ENCODE peak calls at places on chromosomes 5 and 9, in four cellular contexts. One of them, this sample, is unnamed.

GRCh38 chr9:18499987-18500386 is 26.0 kb downstream of the ADAMTSL1 start:
- DNase-seq in GM23338: no peak
- DNase-seq in PC-3: peak; percentile 55
- DNase-seq in GM23248: no peak
- DNase-seq in this sample: no peak

GRCh38 chr5:98307811-98308210 is 465.7 kb upstream of the RGMB start:
- DNase-seq in PC-3: peak; percentile 95
- DNase-seq in GM23248: peak; percentile 87
- DNase-seq in GM23338: no peak
- DNase-seq in this sample: no peak

GRCh38 chr9:88748566-88749238 is 213.7 kb downstream of the NXNL2 start:
- DNase-seq in GM23338: no peak
- DNase-seq in GM23248: peak; percentile 76
- DNase-seq in PC-3: no peak
- DNase-seq in this sample: no peak

GRCh38 chr9:129835860-129836223 is 584 bp downstream of the USP20 start:
- DNase-seq in GM23338: peak; percentile 52
- DNase-seq in PC-3: peak; percentile 14
- DNase-seq in GM23248: no peak
- DNase-seq in this sample: peak; percentile 51

GRCh38 chr9:135531096-135531495 is 9.9 kb downstream of the LCN1 start:
- DNase-seq in GM23248: no peak
- DNase-seq in GM23338: no peak
- DNase-seq in PC-3: no peak
- DNase-seq in this sample: no peak

GRCh38 chr9:99037768-99038167 is 67.1 kb upstream of the TGFBR1 start:
- DNase-seq in GM23338: no peak
- DNase-seq in PC-3: no peak
- DNase-seq in GM23248: peak; percentile 70
- DNase-seq in this sample: no peak

GRCh38 chr9:4382722-4383317 is 83.0 kb upstream of the GLIS3 start:
- DNase-seq in GM23248: peak; percentile 56
- DNase-seq in PC-3: peak; percentile 50
- DNase-seq in GM23338: peak; percentile 66
- DNase-seq in this sample: peak; percentile 43

GRCh38 chr9:126397056-126397455 is 70.4 kb downstream of the MVB12B start:
- DNase-seq in GM23248: no peak
- DNase-seq in GM23338: no peak
- DNase-seq in PC-3: no peak
- DNase-seq in this sample: peak; percentile 98

GRCh38 chr5:132497488-132497997 is 7.0 kb upstream of the IRF1 start:
- DNase-seq in GM23338: peak; percentile 35
- DNase-seq in GM23248: peak; percentile 97
- DNase-seq in PC-3: peak; percentile 86
- DNase-seq in this sample: no peak

GRCh38 chr5:73153513-73153912 is 19.5 kb upstream of the TMEM174 start:
- DNase-seq in GM23338: no peak
- DNase-seq in GM23248: no peak
- DNase-seq in PC-3: no peak
- DNase-seq in this sample: no peak

GRCh38 chr9:77864096-77864889 is 167.3 kb downstream of the GNAQ start:
- DNase-seq in PC-3: no peak
- DNase-seq in GM23248: no peak
- DNase-seq in GM23338: no peak
- DNase-seq in this sample: no peak

GRCh38 chr9:81634915-81635516 is 54.3 kb downstream of the TLE1 start:
- DNase-seq in GM23248: peak; percentile 50
- DNase-seq in PC-3: no peak
- DNase-seq in GM23338: no peak
- DNase-seq in this sample: no peak

GRCh38 chr5:2666081-2666480 is 85.4 kb downstream of the IRX2 start:
- DNase-seq in GM23248: no peak
- DNase-seq in GM23338: peak; percentile 20
- DNase-seq in PC-3: no peak
- DNase-seq in this sample: no peak

GRCh38 chr5:96195053-96195452 is 233.4 kb upstream of the ELL2 start:
- DNase-seq in PC-3: no peak
- DNase-seq in GM23338: no peak
- DNase-seq in GM23248: peak; percentile 67
- DNase-seq in this sample: no peak

GRCh38 chr5:134133995-134134541 is 19.6 kb downstream of the TCF7 start:
- DNase-seq in GM23338: no peak
- DNase-seq in PC-3: no peak
- DNase-seq in GM23248: no peak
- DNase-seq in this sample: no peak

GRCh38 chr9:130770679-130771442 is 64.2 kb upstream of the ABL1 start:
- DNase-seq in GM23338: peak; percentile 77
- DNase-seq in PC-3: peak; percentile 72
- DNase-seq in GM23248: peak; percentile 76
- DNase-seq in this sample: peak; percentile 35

GRCh38 chr5:38462972-38463633 is 93.3 kb downstream of the LIFR start:
- DNase-seq in PC-3: peak; percentile 88
- DNase-seq in GM23338: no peak
- DNase-seq in GM23248: peak; percentile 39
- DNase-seq in this sample: no peak

GRCh38 chr5:168404366-168404765 is 81.9 kb upstream of the RARS1 start:
- DNase-seq in PC-3: peak; percentile 17
- DNase-seq in GM23338: no peak
- DNase-seq in GM23248: peak; percentile 86
- DNase-seq in this sample: no peak

GRCh38 chr5:1322036-1322903 is 22.6 kb downstream of the CLPTM1L start:
- DNase-seq in GM23338: no peak
- DNase-seq in GM23248: no peak
- DNase-seq in PC-3: no peak
- DNase-seq in this sample: no peak

GRCh38 chr5:14503017-14503680 is 78.4 kb upstream of the OTULINL start:
- DNase-seq in PC-3: no peak
- DNase-seq in GM23338: no peak
- DNase-seq in GM23248: no peak
- DNase-seq in this sample: no peak

GRCh38 chr5:138874771-138875628 is at the start of gene LRRTM2:
- DNase-seq in GM23248: peak; percentile 92
- DNase-seq in PC-3: no peak
- DNase-seq in GM23338: no peak
- DNase-seq in this sample: no peak

GRCh38 chr9:96243798-96244197 is 58.2 kb downstream of the HSD17B3 start:
- DNase-seq in GM23338: no peak
- DNase-seq in GM23248: no peak
- DNase-seq in PC-3: no peak
- DNase-seq in this sample: no peak

GRCh38 chr9:21730899-21731298 is 71.5 kb upstream of the MTAP start:
- DNase-seq in GM23338: no peak
- DNase-seq in GM23248: peak; percentile 36
- DNase-seq in PC-3: no peak
- DNase-seq in this sample: no peak

GRCh38 chr5:132659598-132660493 is 1.9 kb downstream of the IL13 start:
- DNase-seq in GM23338: no peak
- DNase-seq in PC-3: no peak
- DNase-seq in GM23248: no peak
- DNase-seq in this sample: no peak

GRCh38 chr9:93111001-93111370 is 15.0 kb downstream of the CARD19 start:
- DNase-seq in GM23248: no peak
- DNase-seq in PC-3: no peak
- DNase-seq in GM23338: no peak
- DNase-seq in this sample: no peak

GRCh38 chr5:65104831-65105230 is 336.1 kb downstream of the CWC27 start:
- DNase-seq in PC-3: no peak
- DNase-seq in GM23248: no peak
- DNase-seq in GM23338: no peak
- DNase-seq in this sample: no peak

GRCh38 chr5:174503461-174504265 is 220.7 kb upstream of the MSX2 start:
- DNase-seq in PC-3: peak; percentile 92
- DNase-seq in GM23248: peak; percentile 73
- DNase-seq in GM23338: no peak
- DNase-seq in this sample: no peak

GRCh38 chr5:154478752-154479159 is 729 bp upstream of the HAND1 start:
- DNase-seq in PC-3: no peak
- DNase-seq in GM23338: peak; percentile 73
- DNase-seq in GM23248: no peak
- DNase-seq in this sample: no peak

GRCh38 chr5:3218096-3218495 is 377.5 kb upstream of the IRX1 start:
- DNase-seq in PC-3: no peak
- DNase-seq in GM23248: no peak
- DNase-seq in GM23338: no peak
- DNase-seq in this sample: no peak

GRCh38 chr9:108012405-108012804 is 522.8 kb upstream of the KLF4 start:
- DNase-seq in PC-3: no peak
- DNase-seq in GM23338: no peak
- DNase-seq in GM23248: no peak
- DNase-seq in this sample: no peak

GRCh38 chr9:121278535-121279169 is 10.7 kb downstream of the GSN start:
- DNase-seq in GM23338: peak; percentile 72
- DNase-seq in PC-3: peak; percentile 87
- DNase-seq in GM23248: peak; percentile 99
- DNase-seq in this sample: peak; percentile 56

GRCh38 chr9:16627967-16628366 is 242.5 kb downstream of the BNC2 start:
- DNase-seq in GM23248: peak; percentile 97
- DNase-seq in PC-3: no peak
- DNase-seq in GM23338: no peak
- DNase-seq in this sample: no peak

GRCh38 chr9:91060520-91061343 is 259.1 kb downstream of the SYK start:
- DNase-seq in PC-3: peak; percentile 94
- DNase-seq in GM23248: peak; percentile 97
- DNase-seq in GM23338: no peak
- DNase-seq in this sample: no peak

GRCh38 chr9:14902561-14902960 is 7.7 kb downstream of the FREM1 start:
- DNase-seq in GM23338: no peak
- DNase-seq in PC-3: no peak
- DNase-seq in GM23248: peak; percentile 6
- DNase-seq in this sample: no peak

GRCh38 chr5:107388111-107388861 is 282.5 kb downstream of the EFNA5 start:
- DNase-seq in PC-3: peak; percentile 75
- DNase-seq in GM23338: peak; percentile 55
- DNase-seq in GM23248: peak; percentile 90
- DNase-seq in this sample: no peak

GRCh38 chr9:116153765-116154333 is at the start of gene PAPPA:
- DNase-seq in GM23338: peak; percentile 33
- DNase-seq in GM23248: peak; percentile 55
- DNase-seq in PC-3: no peak
- DNase-seq in this sample: no peak

GRCh38 chr5:171316258-171317121 is 7.4 kb downstream of the TLX3 start:
- DNase-seq in GM23248: no peak
- DNase-seq in PC-3: no peak
- DNase-seq in GM23338: peak; percentile 67
- DNase-seq in this sample: no peak

DNA sequence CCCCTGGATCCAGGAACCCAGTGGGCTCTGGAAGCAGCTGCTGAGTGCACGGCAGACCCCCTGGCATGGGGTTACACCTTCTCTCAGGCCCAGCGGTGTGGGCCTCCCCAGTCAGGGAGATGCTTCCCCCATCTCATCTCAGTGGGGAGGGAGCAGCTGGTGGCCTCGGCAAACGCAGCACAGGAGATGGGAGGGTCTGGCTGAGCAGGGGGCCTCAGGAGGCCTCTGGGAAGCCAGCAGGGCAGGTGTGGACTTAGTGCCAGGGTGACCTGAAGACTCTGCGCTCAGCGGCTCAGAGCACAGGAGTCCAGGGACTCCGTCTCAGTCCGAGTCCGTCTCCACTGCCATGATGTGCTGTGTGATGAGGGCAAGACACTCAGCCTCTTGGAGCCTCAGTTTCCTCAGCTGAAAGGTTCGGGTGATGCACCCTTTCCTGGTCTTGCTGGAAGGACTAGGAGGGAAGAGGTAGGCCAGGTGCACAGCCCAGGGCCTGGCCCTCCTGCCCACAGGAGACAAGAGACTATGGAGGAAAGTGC is 100.6 kb downstream of the GTF3C4 start:
- DNase-seq in PC-3: no peak
- DNase-seq in GM23338: no peak
- DNase-seq in GM23248: no peak
- DNase-seq in this sample: no peak
- H3K27ac ChIP-seq in PC-3: no peak overlapping the region
- H3K27ac ChIP-seq in GM23338: no peak overlapping the region
- H3K27ac ChIP-seq in GM23248: no peak overlapping the region
- H3K27ac ChIP-seq in this sample: no peak overlapping the region

DNA sequence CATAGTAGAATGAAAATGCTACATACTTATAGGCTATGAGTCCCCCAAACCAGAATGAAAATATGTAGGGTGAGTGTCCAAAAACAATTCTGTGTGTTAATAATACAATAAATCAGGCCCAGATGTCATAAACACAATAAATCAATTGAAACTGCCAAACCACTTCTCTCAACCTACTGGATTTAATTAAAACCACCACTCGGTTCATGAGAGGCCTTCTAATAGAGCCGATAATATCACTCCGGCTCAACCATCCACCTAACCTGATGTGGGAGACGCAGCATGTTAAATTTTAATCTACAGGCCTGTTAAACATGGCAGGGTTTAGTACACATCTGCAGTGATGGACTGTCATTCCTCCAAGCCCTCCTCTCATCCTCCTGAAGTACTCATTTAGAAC is 734.5 kb upstream of the ZNF608 start:
- DNase-seq in GM23338: no peak
- DNase-seq in GM23248: no peak
- DNase-seq in PC-3: no peak
- DNase-seq in this sample: no peak
- TF ChIP-seq EZH2phosphoT487 in GM23338: no peak
- TF ChIP-seq EZH2phosphoT487 in GM23248: no peak
- TF ChIP-seq EZH2phosphoT487 in PC-3: no peak
- TF ChIP-seq EZH2phosphoT487 in this sample: no peak

DNA sequence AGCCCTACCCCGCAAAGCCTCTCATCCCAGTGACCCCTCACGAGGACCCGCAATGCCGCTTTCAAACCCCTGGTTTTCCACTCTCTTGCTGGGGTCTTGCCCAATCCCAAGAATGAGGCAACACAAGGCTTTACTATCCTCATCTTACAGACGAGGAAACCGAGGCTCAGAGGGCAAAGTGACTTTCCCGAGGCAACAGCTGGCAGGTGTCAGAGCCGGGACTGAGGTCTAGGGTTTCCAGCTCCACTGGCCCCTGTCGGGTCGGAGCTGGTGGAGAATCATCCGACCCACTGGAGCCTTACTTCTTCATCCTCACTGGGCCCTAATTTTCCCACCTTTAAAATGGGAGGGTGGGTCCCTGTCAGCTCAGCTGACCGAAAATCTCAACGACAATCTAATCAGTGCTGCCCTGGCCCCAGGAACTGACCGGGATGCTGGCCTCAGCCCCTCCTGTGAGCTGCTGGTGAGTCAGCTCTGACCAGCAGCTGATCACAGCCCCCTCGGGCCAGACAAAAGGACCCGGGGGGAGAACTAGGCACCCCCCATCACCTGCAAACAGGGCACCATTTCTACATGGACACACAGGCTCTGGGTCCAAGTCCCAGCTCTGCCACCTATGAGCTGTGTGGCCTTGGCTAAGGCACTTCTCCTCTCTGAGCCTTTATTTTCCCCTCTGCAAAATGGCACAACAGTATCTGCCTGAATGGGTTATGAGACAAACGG is 72.7 kb upstream of the STXBP1 start:
- DNase-seq in PC-3: no peak
- DNase-seq in GM23338: no peak
- DNase-seq in GM23248: peak; percentile 70
- DNase-seq in this sample: no peak
- H3K4me1 ChIP-seq in PC-3: peaks cover 49% of the 10 kb centered on the region
- H3K4me1 ChIP-seq in GM23338: peaks cover 16% of the 10 kb centered on the region
- H3K4me1 ChIP-seq in GM23248: peaks cover 87% of the 10 kb centered on the region
- H3K4me1 ChIP-seq in this sample: no peaks in the 10 kb centered on the region

GRCh38 chr9:124273428-124274153 is 15.8 kb downstream of the NEK6 start:
- DNase-seq in GM23248: no peak
- DNase-seq in PC-3: no peak
- DNase-seq in GM23338: no peak
- DNase-seq in this sample: no peak
- H3K27ac ChIP-seq in GM23248: no peak overlapping the region
- H3K27ac ChIP-seq in PC-3: no peak overlapping the region
- H3K27ac ChIP-seq in GM23338: no peak overlapping the region
- H3K27ac ChIP-seq in this sample: no peak overlapping the region

This sample was measured in MM.1S.